ENCODE peak calls at places on chromosome 18, in six cellular contexts. P, D, E, M, O and X are unnamed samples.

GRCh38 chr18:31070206-31070605 is 27.7 kb upstream of the DSC3 start:
- DNase-seq in P (peak; percentile 9), D (no peak), E (no peak), M (no peak), O (no peak), X (no peak)

GRCh38 chr18:62239475-62239874 is 52.4 kb downstream of the RELCH start:
- DNase-seq in P (no peak), D (no peak), E (no peak), M (no peak), O (no peak), X (no peak)

GRCh38 chr18:41940506-41941215 is 14.4 kb upstream of the PIK3C3 start:
- DNase-seq in P (peak; percentile 75), D (peak; percentile 83), E (peak; percentile 82), M (no peak), O (peak; percentile 97), X (peak; percentile 81)

GRCh38 chr18:3451989-3452749 is 2.2 kb downstream of the TGIF1 start:
- DNase-seq in P (peak; percentile 75), D (peak; percentile 83), E (peak; percentile 82), M (no peak), O (peak; percentile 69), X (peak; percentile 64)

GRCh38 chr18:46542545-46542944 is 114.5 kb downstream of the LOXHD1 start:
- DNase-seq in P (no peak), D (no peak), E (peak; percentile 2), M (no peak), O (no peak), X (peak; percentile 2)

GRCh38 chr18:49597556-49597955 is 35.7 kb downstream of the LIPG start:
- DNase-seq in P (no peak), D (no peak), E (peak; percentile 30), M (no peak), O (no peak), X (no peak)

GRCh38 chr18:73954267-73954666 is 193.4 kb downstream of the FBXO15 start:
- DNase-seq in P (no peak), D (no peak), E (no peak), M (no peak), O (no peak), X (no peak)

GRCh38 chr18:73638709-73639108 is 508.9 kb downstream of the FBXO15 start:
- DNase-seq in P (peak; percentile 39), D (peak; percentile 40), E (peak; percentile 58), M (no peak), O (peak; percentile 71), X (peak; percentile 51)

GRCh38 chr18:32770181-32770650 is 2.6 kb downstream of the KLHL14 start:
- DNase-seq in P (no peak), D (no peak), E (no peak), M (no peak), O (no peak), X (no peak)

GRCh38 chr18:26865557-26865956 is at the start of gene AQP4:
- DNase-seq in P (no peak), D (no peak), E (no peak), M (no peak), O (no peak), X (no peak)

GRCh38 chr18:57771626-57772025 is 31.5 kb downstream of the ATP8B1 start:
- DNase-seq in P (no peak), D (no peak), E (no peak), M (no peak), O (no peak), X (no peak)

GRCh38 chr18:26574958-26575864 is 26.9 kb upstream of the KCTD1 start:
- DNase-seq in P (peak; percentile 41), D (peak; percentile 59), E (peak; percentile 73), M (peak; percentile 3), O (peak; percentile 46), X (peak; percentile 40)

GRCh38 chr18:36744261-36744876 is 84.4 kb downstream of the TPGS2 start:
- DNase-seq in P (no peak), D (no peak), E (peak; percentile 15), M (no peak), O (peak; percentile 72), X (peak; percentile 6)

GRCh38 chr18:45686892-45687611 is 36.9 kb upstream of the SLC14A1 start:
- DNase-seq in P (no peak), D (no peak), E (no peak), M (peak; percentile 71), O (no peak), X (no peak)

GRCh38 chr18:70037453-70038061 is 89.9 kb upstream of the CD226 start:
- DNase-seq in P (no peak), D (no peak), E (no peak), M (no peak), O (no peak), X (no peak)

GRCh38 chr18:60452424-60452823 is 79.8 kb upstream of the MC4R start:
- DNase-seq in P (peak; percentile 37), D (peak; percentile 3), E (peak; percentile 20), M (no peak), O (peak; percentile 3), X (peak; percentile 10)

GRCh38 chr18:26206488-26206887 is 19.8 kb upstream of the TAF4B start:
- DNase-seq in P (no peak), D (no peak), E (no peak), M (no peak), O (no peak), X (no peak)

GRCh38 chr18:61946449-61946848 is 53.6 kb upstream of the RNF152 start:
- DNase-seq in P (peak; percentile 37), D (no peak), E (peak; percentile 71), M (no peak), O (peak; percentile 88), X (peak; percentile 59)

GRCh38 chr18:5510109-5510846 is 33.5 kb downstream of the EPB41L3 start:
- DNase-seq in P (no peak), D (no peak), E (no peak), M (no peak), O (peak; percentile 78), X (peak; percentile 90)

GRCh38 chr18:55252053-55252675 is 292.9 kb upstream of the CCDC68 start:
- DNase-seq in P (no peak), D (peak; percentile 28), E (no peak), M (no peak), O (no peak), X (peak; percentile 24)
- H3K4me3 ChIP-seq in P (peak overlapping the region; percentile 29), D (no peak overlapping the region), E (peak overlapping the region; percentile 3), M (no peak overlapping the region), O (no peak overlapping the region), X (no peak overlapping the region)

DNA sequence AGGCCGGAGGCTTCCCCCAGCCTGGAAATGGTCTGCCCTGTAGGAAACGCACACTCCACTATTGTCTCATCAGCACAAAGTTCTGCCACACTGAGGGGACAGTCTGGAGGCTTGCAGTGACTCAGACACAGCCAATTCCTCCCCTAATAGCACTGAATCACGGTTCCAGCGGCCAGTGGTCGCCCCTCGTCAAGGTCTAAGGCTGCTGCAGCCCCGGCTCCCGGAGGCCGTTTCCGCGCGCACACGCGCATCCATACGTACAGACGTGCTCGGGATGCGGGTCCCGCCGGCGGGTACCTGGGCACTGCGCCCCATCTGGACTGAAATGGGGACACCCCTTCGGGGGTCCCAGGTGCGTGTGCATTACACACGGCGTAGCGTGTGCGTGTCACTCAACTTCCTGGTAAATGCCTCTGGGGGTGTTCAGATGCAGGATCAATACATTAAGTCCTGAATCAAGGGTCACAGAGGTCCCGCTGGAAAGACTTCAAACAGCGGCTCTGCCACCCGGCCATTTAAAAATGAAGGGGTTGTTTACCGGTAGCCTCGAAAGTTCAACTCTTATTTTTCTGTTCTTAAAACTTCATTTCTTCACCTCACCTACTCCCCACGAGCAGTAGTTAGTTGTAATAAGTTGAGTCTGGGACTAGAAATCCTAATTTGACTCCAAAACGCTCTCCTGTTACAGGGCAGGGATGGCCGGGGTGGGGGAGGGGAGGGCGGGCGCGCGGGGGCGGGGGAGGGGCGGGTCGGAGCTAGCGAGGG is 575 bp upstream of the ZNF516 start:
- DNase-seq in P (peak; percentile 56), D (peak; percentile 47), E (peak; percentile 51), M (peak; percentile 74), O (peak; percentile 65), X (peak; percentile 77)
- TF ChIP-seq CTCF in P (no peak), D (no peak), E (no peak), M (peak; percentile 11), O (no peak), X (no peak)

GRCh38 chr18:78510636-78511035 is 469.0 kb upstream of the SALL3 start:
- DNase-seq in P (no peak), D (no peak), E (no peak), M (no peak), O (no peak), X (no peak)

GRCh38 chr18:78507217-78507616 is 472.4 kb upstream of the SALL3 start:
- DNase-seq in P (no peak), D (no peak), E (no peak), M (no peak), O (no peak), X (no peak)

GRCh38 chr18:78503129-78503528 is 476.5 kb upstream of the SALL3 start:
- DNase-seq in P (no peak), D (no peak), E (no peak), M (no peak), O (no peak), X (no peak)

GRCh38 chr18:78501251-78501650 is 478.4 kb upstream of the SALL3 start:
- DNase-seq in P (no peak), D (no peak), E (no peak), M (no peak), O (no peak), X (no peak)

GRCh38 chr18:78506031-78506461 is 473.6 kb upstream of the SALL3 start:
- DNase-seq in P (no peak), D (no peak), E (no peak), M (no peak), O (no peak), X (no peak)
- H3K4me3 ChIP-seq in P (no peak overlapping the region), D (no peak overlapping the region), E (no peak overlapping the region), M (no peak overlapping the region), O (no peak overlapping the region), X (no peak overlapping the region)

GRCh38 chr18:28174181-28174906 is 2.6 kb downstream of the CDH2 start:
- DNase-seq in P (no peak), D (no peak), E (no peak), M (no peak), O (no peak), X (no peak)

GRCh38 chr18:28176933-28177827 is at the start of gene CDH2:
- DNase-seq in P (peak; percentile 71), D (peak; percentile 92), E (peak; percentile 85), M (no peak), O (peak; percentile 85), X (peak; percentile 83)

GRCh38 chr18:28175047-28175929 is 1.6 kb downstream of the CDH2 start:
- DNase-seq in P (no peak), D (peak; percentile 58), E (peak; percentile 61), M (no peak), O (peak; percentile 42), X (peak; percentile 34)

GRCh38 chr18:28176674-28176932 is 327 bp downstream of the CDH2 start:
- DNase-seq in P (no peak), D (no peak), E (no peak), M (no peak), O (no peak), X (no peak)

DNA sequence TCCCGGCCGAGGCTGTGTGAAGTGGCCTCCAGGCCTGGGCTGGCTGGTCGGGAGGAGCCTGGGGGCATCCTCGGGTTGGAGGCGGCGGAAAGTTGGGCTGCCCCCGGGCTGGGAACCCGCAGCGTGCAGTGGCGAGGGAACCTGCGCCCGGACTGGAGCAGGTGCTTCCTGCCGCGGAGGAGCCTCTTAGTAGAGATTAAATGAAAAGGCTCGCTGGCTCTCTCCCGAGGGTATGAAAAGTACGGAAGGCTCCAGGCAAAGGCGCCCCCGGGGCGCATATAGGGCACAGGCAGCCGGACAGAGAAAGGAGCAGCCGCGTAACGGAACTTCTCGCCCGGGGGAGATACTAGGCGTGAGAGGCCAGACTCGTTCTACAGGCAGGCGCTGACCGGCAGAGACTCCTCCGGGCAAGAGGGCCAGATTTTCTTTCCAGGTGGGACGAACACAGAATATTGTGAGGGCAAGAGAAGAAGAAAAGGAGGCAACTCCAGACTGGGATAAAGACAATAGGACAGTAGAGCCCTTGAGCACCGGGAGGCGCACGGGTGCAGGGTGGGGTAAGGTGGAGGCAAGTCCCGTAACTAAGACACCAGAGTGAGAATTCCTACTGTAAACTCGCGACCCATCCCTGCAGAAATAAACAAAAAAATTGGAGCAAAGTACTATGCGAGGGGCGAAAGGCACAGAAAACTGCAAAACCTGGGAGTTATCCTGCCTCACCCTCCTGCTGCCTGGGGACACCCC is 828 bp downstream of the CDH2 start:
- DNase-seq in P (peak; percentile 30), D (peak; percentile 40), E (peak; percentile 43), M (no peak), O (peak; percentile 27), X (peak; percentile 24)
- TF ChIP-seq CTCF in P (no peak), D (no peak), E (no peak), M (no peak), O (no peak), X (no peak)